ENCODE peak calls at places on chromosomes 12 and 14, in nine cellular contexts. W is spleen; J is Caco-2; D is uterus; F is heart left ventricle; B is mucosa of descending colon; T is tibial artery; I is stomach; G is CD8-positive, alpha-beta T cell. Q is an unnamed sample.

GRCh38 chr14:23285530-23286019 is 357 bp downstream of the HOMEZ start:
- DNase-seq in W (no peak), J (no peak), D (peak; percentile 20), F (no peak), B (no peak), T (no peak), I (no peak), G (no peak), Q (no peak)

GRCh38 chr14:68293404-68293803 is 473.8 kb downstream of the RAD51B start:
- DNase-seq in W (peak; percentile 81), J (no peak), D (no peak), F (no peak), B (peak; percentile 55), T (no peak), I (no peak), G (no peak), Q (no peak)

GRCh38 chr12:85825751-85826150 is 10.5 kb downstream of the RASSF9 start:
- DNase-seq in W (no peak), J (no peak), D (no peak), F (no peak), B (no peak), T (no peak), I (no peak), G (no peak), Q (no peak)

GRCh38 chr14:51575225-51576111 is 76.2 kb upstream of the FRMD6 start:
- DNase-seq in W (no peak), J (peak; percentile 69), D (no peak), F (no peak), B (no peak), T (no peak), I (no peak), G (no peak), Q (no peak)

GRCh38 chr14:19800282-19801117 is 3.1 kb upstream of the OR4N2 start:
- DNase-seq in W (peak; percentile 76), J (no peak), D (no peak), F (no peak), B (no peak), T (peak; percentile 42), I (no peak), G (no peak), Q (no peak)

GRCh38 chr14:69346710-69347109 is 51.4 kb downstream of the ERH start:
- DNase-seq in W (no peak), J (peak; percentile 68), D (no peak), F (no peak), B (peak; percentile 65), T (no peak), I (peak; percentile 48), G (no peak), Q (no peak)

GRCh38 chr12:11753151-11753501 is 103.7 kb downstream of the ETV6 start:
- DNase-seq in W (no peak), J (no peak), D (no peak), F (no peak), B (no peak), T (no peak), I (no peak), G (no peak), Q (no peak)

GRCh38 chr14:69695664-69696527 is 71.0 kb upstream of the SRSF5 start:
- DNase-seq in W (peak; percentile 87), J (no peak), D (no peak), F (no peak), B (peak; percentile 77), T (no peak), I (peak; percentile 52), G (no peak), Q (no peak)

GRCh38 chr12:50764861-50765324 is 992 bp downstream of the ATF1 start:
- DNase-seq in W (no peak), J (peak; percentile 60), D (peak; percentile 26), F (peak; percentile 23), B (no peak), T (no peak), I (no peak), G (peak; percentile 34), Q (no peak)

GRCh38 chr12:113912761-113913295 is 53.3 kb downstream of the RBM19 start:
- DNase-seq in W (peak; percentile 81), J (peak; percentile 75), D (peak; percentile 41), F (peak; percentile 49), B (peak; percentile 59), T (no peak), I (peak; percentile 60), G (peak; percentile 20), Q (peak; percentile 76)

GRCh38 chr12:6200266-6201198 is at the start of gene CD9:
- DNase-seq in W (no peak), J (peak; percentile 85), D (peak; percentile 81), F (peak; percentile 80), B (peak; percentile 88), T (peak; percentile 90), I (peak; percentile 75), G (peak; percentile 23), Q (no peak)

GRCh38 chr12:65836419-65837197 is 12.3 kb downstream of the HMGA2 start:
- DNase-seq in W (no peak), J (no peak), D (no peak), F (no peak), B (no peak), T (no peak), I (no peak), G (no peak), Q (no peak)

GRCh38 chr14:102251161-102251560 is 53.8 kb downstream of the MOK start:
- DNase-seq in W (no peak), J (no peak), D (no peak), F (no peak), B (no peak), T (no peak), I (no peak), G (no peak), Q (no peak)

GRCh38 chr14:91257328-91258020 is 13.0 kb upstream of the GPR68 start:
- DNase-seq in W (no peak), J (no peak), D (no peak), F (no peak), B (no peak), T (no peak), I (no peak), G (no peak), Q (no peak)

GRCh38 chr14:31893156-31893813 is 183.8 kb upstream of the ARHGAP5 start:
- DNase-seq in W (peak; percentile 77), J (no peak), D (no peak), F (no peak), B (no peak), T (no peak), I (no peak), G (no peak), Q (no peak)

GRCh38 chr12:71661977-71662522 is 1.6 kb downstream of the ZFC3H1 start:
- DNase-seq in W (no peak), J (no peak), D (no peak), F (no peak), B (no peak), T (no peak), I (no peak), G (no peak), Q (no peak)

GRCh38 chr14:104885973-104886689 is 21.1 kb downstream of the CEP170B start:
- DNase-seq in W (peak; percentile 72), J (peak; percentile 1), D (peak; percentile 9), F (no peak), B (peak; percentile 23), T (peak; percentile 62), I (no peak), G (no peak), Q (no peak)

GRCh38 chr14:104886690-104887622 is 21.9 kb downstream of the CEP170B start:
- DNase-seq in W (peak; percentile 72), J (peak; percentile 0), D (peak; percentile 14), F (no peak), B (peak; percentile 23), T (peak; percentile 66), I (no peak), G (no peak), Q (no peak)

GRCh38 chr14:104883681-104884361 is 18.8 kb downstream of the CEP170B start:
- DNase-seq in W (peak; percentile 65), J (no peak), D (peak; percentile 10), F (no peak), B (peak; percentile 24), T (no peak), I (no peak), G (no peak), Q (no peak)

GRCh38 chr14:104882991-104883660 is 18.1 kb downstream of the CEP170B start:
- DNase-seq in W (peak; percentile 61), J (no peak), D (no peak), F (no peak), B (peak; percentile 27), T (no peak), I (no peak), G (no peak), Q (no peak)

GRCh38 chr14:104885031-104885972 is 20.2 kb downstream of the CEP170B start:
- DNase-seq in W (peak; percentile 64), J (no peak), D (peak; percentile 13), F (no peak), B (peak; percentile 24), T (no peak), I (no peak), G (no peak), Q (no peak)
- H3K36me3 ChIP-seq in W (peaks cover 57% of the 10 kb centered on the region), J (no peaks in the 10 kb centered on the region), D (no peaks in the 10 kb centered on the region), F (peaks cover 6% of the 10 kb centered on the region), B (no peaks in the 10 kb centered on the region), T (peaks cover 88% of the 10 kb centered on the region), I (peaks cover 88% of the 10 kb centered on the region), G (no peaks in the 10 kb centered on the region), Q (peaks cover 49% of the 10 kb centered on the region)

GRCh38 chr12:107404981-107405380 is 280.6 kb upstream of the PWP1 start:
- DNase-seq in W (no peak), J (peak; percentile 29), D (no peak), F (no peak), B (no peak), T (no peak), I (no peak), G (no peak), Q (peak; percentile 34)
- TF ChIP-seq CTCF in W (peak; percentile 23), J (peak; percentile 53), D (no peak), F (no peak), B (no peak), T (no peak), I (no peak), G (no peak), Q (peak; percentile 79)

DNA sequence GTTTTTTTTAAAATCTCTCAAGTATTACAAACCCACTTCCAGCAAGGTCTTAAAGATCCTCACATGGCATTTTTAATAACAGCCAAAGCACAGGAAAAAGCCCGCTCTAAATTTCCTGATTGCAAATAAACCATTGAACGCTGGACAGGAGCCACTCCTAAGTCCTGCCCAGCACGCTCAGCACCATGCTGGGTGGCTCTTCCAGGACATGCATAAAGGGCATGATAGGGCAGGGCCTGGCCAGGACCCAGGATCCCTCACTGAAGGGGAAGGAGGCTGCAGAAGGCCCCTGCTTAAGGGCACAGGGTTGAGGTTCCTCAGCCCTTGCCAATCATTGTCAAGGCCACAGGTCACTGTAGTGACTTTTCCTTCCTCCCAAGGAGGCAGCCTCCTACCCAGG is 124.0 kb downstream of the GCH1 start:
- DNase-seq in W (no peak), J (no peak), D (no peak), F (peak; percentile 50), B (no peak), T (no peak), I (no peak), G (no peak), Q (no peak)
- H3K36me3 ChIP-seq in W (peaks cover 60% of the 10 kb centered on the region), J (peaks cover 2% of the 10 kb centered on the region), D (no peaks in the 10 kb centered on the region), F (peaks cover 40% of the 10 kb centered on the region), B (no peaks in the 10 kb centered on the region), T (peaks cover 60% of the 10 kb centered on the region), I (peaks cover 73% of the 10 kb centered on the region), G (no peaks in the 10 kb centered on the region), Q (peaks cover 9% of the 10 kb centered on the region)

DNA sequence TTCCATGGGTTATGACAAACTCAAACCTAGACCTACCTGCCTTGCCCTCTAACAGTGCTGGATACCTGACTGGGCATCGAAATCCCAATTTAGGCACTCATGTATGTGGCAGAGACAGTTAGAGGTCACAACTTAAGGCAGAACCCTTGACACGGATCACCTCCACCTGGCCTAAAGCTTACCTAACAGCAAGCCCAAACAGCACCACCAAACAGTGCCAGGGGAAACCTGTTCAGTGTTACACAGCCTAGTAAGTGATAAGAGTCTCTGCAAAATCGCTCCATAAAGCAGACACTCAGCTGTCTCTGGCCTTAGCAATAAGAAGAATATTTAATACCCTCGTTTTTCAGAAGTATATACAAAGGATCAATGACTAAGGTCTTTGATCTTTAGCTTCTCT is 77.8 kb downstream of the SPPL3 start:
- DNase-seq in W (no peak), J (no peak), D (no peak), F (no peak), B (no peak), T (no peak), I (no peak), G (no peak), Q (no peak)
- TF ChIP-seq CTCF in W (no peak), J (no peak), D (no peak), F (no peak), B (no peak), T (no peak), I (no peak), G (no peak), Q (no peak)